ENCODE peak calls at places on chromosomes 3 and 15, in four cellular contexts. K is CD8-positive, alpha-beta memory T cell; Q is HFF-Myc; G is GM23248. S is an unnamed sample.

GRCh38 chr3:190526787-190527767 is 13.2 kb downstream of the IL1RAP start:
- DNase-seq in K (no peak), Q (no peak), G (peak), S (no peak)

GRCh38 chr15:43329222-43329959 is 982 bp downstream of the LCMT2 start:
- DNase-seq in K (peak), Q (no peak), G (peak), S (peak)

GRCh38 chr15:44882499-44882968 is 74.0 kb upstream of the TERB2 start:
- DNase-seq in K (no peak), Q (no peak), G (no peak), S (no peak)

GRCh38 chr3:179447251-179447650 is 4.0 kb downstream of the GNB4 start:
- DNase-seq in K (no peak), Q (no peak), G (no peak), S (no peak)

GRCh38 chr3:46693897-46694235 is 387 bp upstream of the ALS2CL start:
- DNase-seq in K (no peak), Q (no peak), G (peak), S (no peak)

GRCh38 chr3:190209533-190209932 is 88.8 kb upstream of the P3H2 start:
- DNase-seq in K (no peak), Q (no peak), G (no peak), S (no peak)

GRCh38 chr15:94015324-94015723 is 216.0 kb upstream of the MCTP2 start:
- DNase-seq in K (no peak), Q (no peak), G (no peak), S (no peak)

GRCh38 chr15:41513282-41514227 is at the start of gene LTK:
- DNase-seq in K (peak), Q (no peak), G (peak), S (no peak)

GRCh38 chr15:99704444-99704838 is 28.8 kb downstream of the LYSMD4 start:
- DNase-seq in K (no peak), Q (peak), G (peak), S (no peak)

GRCh38 chr3:140848675-140849074 is 93.0 kb upstream of the SLC25A36 start:
- DNase-seq in K (no peak), Q (no peak), G (no peak), S (no peak)

GRCh38 chr15:80736571-80736970 is 41.5 kb downstream of the ABHD17C start:
- DNase-seq in K (no peak), Q (no peak), G (no peak), S (no peak)

GRCh38 chr3:54714035-54714434 is 213.8 kb downstream of the LRTM1 start:
- DNase-seq in K (no peak), Q (no peak), G (no peak), S (no peak)

GRCh38 chr15:63203451-63204090 is 14.2 kb downstream of the RAB8B start:
- DNase-seq in K (peak), Q (no peak), G (peak), S (no peak)

GRCh38 chr3:20561166-20561565 is 375.2 kb upstream of the SGO1 start:
- DNase-seq in K (no peak), Q (peak), G (no peak), S (no peak)

GRCh38 chr3:142595581-142595950 is 627 bp upstream of the PLS1 start:
- DNase-seq in K (no peak), Q (peak), G (peak), S (no peak)

GRCh38 chr3:45095916-45096526 is 50.2 kb downstream of the CDCP1 start:
- DNase-seq in K (no peak), Q (no peak), G (no peak), S (no peak)

GRCh38 chr3:153277029-153277428 is 115.0 kb downstream of the RAP2B start:
- DNase-seq in K (no peak), Q (no peak), G (peak), S (no peak)

GRCh38 chr15:38563723-38564519 is 693 bp downstream of the RASGRP1 start:
- DNase-seq in K (peak), Q (no peak), G (peak), S (peak)

GRCh38 chr15:28107111-28107893 is 8.2 kb upstream of the OCA2 start:
- DNase-seq in K (no peak), Q (no peak), G (peak), S (no peak)

GRCh38 chr3:137332296-137332695 is 374.5 kb downstream of the IL20RB start:
- DNase-seq in K (no peak), Q (no peak), G (no peak), S (no peak)

GRCh38 chr3:185729335-185729715 is 95.5 kb downstream of the IGF2BP2 start:
- DNase-seq in K (no peak), Q (no peak), G (peak), S (no peak)
- H3K4me3 ChIP-seq in K (no peak), Q (no peak), G (peak), S (no peak)

GRCh38 chr15:66180706-66181105 is 72.8 kb downstream of the MEGF11 start:
- DNase-seq in K (no peak), Q (no peak), G (no peak), S (peak)
- H3K4me3 ChIP-seq in K (no peak), Q (no peak), G (no peak), S (no peak)

GRCh38 chr3:28718074-28718849 is 369.6 kb upstream of the AZI2 start:
- DNase-seq in K (no peak), Q (no peak), G (no peak), S (no peak)

DNA sequence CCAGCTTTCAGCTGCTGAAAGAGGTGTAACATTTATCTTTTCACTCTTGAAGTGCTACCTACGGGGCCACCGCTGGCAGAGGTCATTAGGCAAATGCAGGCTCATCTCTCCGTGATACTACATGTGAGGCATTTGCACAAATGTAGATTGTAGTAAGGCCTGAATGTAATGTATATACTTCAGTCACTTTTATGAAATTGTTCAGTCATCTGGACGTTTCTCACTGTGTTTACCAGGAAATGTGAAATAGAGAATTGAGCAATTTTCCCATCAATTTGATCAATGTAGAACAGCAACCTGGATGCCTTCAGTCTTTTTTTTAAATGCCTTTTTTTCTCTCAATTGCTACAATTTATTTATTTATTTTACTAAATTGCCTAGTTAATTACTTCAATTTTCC is 368.3 kb upstream of the AZI2 start:
- DNase-seq in K (no peak), Q (no peak), G (no peak), S (no peak)
- H3K4me3 ChIP-seq in K (no peak), Q (no peak), G (no peak), S (no peak)

GRCh38 chr15:37095993-37096877 is 4.1 kb downstream of the MEIS2 start:
- DNase-seq in K (no peak), Q (no peak), G (peak), S (peak)
- H3K4me3 ChIP-seq in K (no peak), Q (peak), G (peak), S (peak)

GRCh38 chr15:49154359-49154758 is 1.0 kb downstream of the COPS2 start:
- DNase-seq in K (no peak), Q (no peak), G (peak), S (no peak)
- H3K4me3 ChIP-seq in K (peak), Q (peak), G (peak), S (peak)

GRCh38 chr15:70491183-70491621 is 272.2 kb downstream of the UACA start:
- DNase-seq in K (no peak), Q (no peak), G (peak), S (no peak)
- H3K4me3 ChIP-seq in K (peak), Q (no peak), G (no peak), S (no peak)

GRCh38 chr3:59655616-59656015 is 605.8 kb upstream of the CFAP20DC start:
- DNase-seq in K (no peak), Q (peak), G (no peak), S (no peak)

GRCh38 chr3:59654120-59654952 is 604.5 kb upstream of the CFAP20DC start:
- DNase-seq in K (no peak), Q (no peak), G (peak), S (no peak)

GRCh38 chr3:59654953-59655430 is 605.2 kb upstream of the CFAP20DC start:
- DNase-seq in K (no peak), Q (no peak), G (no peak), S (no peak)

GRCh38 chr3:59658236-59658635 is 608.4 kb upstream of the CFAP20DC start:
- DNase-seq in K (no peak), Q (no peak), G (no peak), S (no peak)

DNA sequence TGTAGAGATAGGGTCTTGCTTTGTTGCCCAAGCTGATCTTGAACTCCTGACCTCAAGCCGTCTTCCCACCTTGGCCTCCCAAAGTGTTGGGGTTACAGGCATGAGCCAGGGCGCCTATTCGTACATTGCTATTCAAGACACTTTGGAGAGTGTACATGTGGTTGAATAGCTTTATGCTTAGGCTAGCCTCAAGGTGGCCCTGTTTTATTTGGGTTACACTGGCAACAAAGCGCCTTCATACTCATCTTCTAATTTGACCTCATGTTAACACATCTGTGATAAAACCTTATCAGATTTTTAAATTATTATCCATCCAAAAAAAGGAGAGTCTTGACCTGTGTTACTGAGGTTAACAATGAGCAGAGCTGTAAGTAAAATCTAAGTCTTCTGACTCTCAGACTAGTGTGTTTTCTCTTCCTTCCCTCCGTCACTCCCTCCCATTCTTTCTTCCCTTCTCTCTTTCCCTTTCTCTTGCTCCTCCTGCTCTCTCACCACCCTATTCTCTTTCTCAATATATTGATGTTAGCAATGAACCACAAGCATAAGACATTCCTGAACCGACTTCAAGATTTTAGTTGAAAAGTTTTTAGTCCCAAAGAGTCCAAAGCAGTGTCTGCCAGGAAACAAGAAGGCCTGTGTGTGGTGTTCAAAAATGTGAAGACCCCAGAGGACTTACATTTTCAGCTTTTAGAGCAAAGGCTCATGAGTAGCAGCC is 603.7 kb upstream of the CFAP20DC start:
- DNase-seq in K (no peak), Q (no peak), G (peak), S (no peak)
- H3K4me3 ChIP-seq in K (no peak), Q (no peak), G (no peak), S (no peak)

GRCh38 chr3:4755566-4755965 is 223.7 kb upstream of the BHLHE40 start:
- DNase-seq in K (no peak), Q (no peak), G (no peak), S (no peak)

GRCh38 chr3:4751057-4752051 is 227.9 kb upstream of the BHLHE40 start:
- DNase-seq in K (no peak), Q (peak), G (peak), S (no peak)

GRCh38 chr3:4752201-4753072 is 226.8 kb upstream of the BHLHE40 start:
- DNase-seq in K (no peak), Q (no peak), G (peak), S (no peak)

GRCh38 chr3:4754180-4755086 is 224.8 kb upstream of the BHLHE40 start:
- DNase-seq in K (no peak), Q (no peak), G (no peak), S (no peak)

DNA sequence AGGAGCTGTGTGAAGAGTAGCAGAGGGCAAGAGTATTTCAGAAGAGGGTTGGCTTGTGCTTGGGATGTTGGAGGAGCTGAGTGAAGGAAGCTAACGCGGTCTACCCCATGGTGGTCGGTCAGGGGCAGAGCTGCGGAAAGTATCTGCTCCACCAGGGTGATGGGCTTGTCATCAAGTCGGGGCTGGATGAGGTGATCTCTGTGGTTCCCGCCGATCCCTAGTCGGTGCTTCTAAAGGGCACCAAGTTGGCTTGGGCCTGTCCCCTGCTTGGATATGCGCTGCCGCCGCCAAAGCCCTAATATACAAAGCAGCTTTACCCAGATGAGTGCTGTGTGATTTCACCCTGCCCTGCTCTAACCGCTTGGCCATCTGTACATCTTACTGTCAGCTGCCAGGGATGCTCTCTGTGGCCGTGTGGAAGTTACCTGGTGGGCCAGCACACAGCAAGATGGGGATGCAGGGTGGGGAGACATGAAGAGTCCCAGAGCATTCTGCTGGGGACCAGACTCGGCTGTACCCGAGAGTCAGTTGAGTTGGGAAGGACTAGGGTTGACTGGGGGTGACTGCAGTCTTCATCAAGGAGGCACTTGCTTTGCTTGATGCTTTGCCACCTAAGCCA is 226.1 kb upstream of the BHLHE40 start:
- DNase-seq in K (no peak), Q (no peak), G (no peak), S (no peak)
- H3K4me3 ChIP-seq in K (no peak), Q (no peak), G (no peak), S (no peak)

GRCh38 chr3:64107154-64107553 is 83.9 kb upstream of the PSMD6 start:
- DNase-seq in K (no peak), Q (no peak), G (no peak), S (no peak)
- H3K4me3 ChIP-seq in K (no peak), Q (no peak), G (no peak), S (no peak)

DNA sequence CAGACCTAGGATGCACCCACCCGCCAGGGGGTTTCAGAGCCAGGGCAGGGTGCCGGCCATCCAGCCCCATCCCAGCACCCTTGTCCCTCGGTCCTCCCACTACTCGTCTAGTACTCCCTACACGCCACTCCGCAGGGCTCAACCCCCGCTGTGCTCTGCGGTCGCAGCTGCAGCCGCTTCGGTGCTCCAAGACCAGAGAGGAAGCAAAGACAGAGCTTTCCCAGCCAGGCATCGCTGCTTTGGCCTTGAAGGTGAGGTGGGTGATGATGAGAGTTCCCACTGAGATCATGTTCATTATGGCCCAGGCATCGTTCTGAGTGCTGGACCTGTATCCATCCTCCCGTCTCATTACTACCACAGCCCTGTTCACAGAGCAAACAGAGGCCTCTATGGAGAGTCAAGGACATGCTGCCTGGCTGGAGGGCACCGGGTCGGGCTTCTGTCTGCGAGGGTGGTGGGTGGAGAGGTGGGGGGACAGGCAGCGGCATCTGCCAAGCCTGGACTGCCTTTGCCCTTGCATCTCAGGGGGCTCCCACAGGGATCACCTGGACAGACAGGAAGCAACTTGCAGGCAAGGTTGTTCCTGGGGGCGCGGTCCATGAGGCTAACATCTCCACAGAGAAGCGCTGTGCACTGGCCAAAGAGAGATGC is 66.9 kb downstream of the KLF13 start:
- DNase-seq in K (no peak), Q (no peak), G (no peak), S (peak)
- H3K4me3 ChIP-seq in K (no peak), Q (no peak), G (no peak), S (no peak)